ENCODE peak calls at places on chromosomes 16 and 17, in six cellular contexts. U is NCI-H524; D is activated naive CD4-positive, alpha-beta T cell; N is fibroblast of the conjunctiva; F is IMR-90; P is CD4-positive, alpha-beta T cell. Y is an unnamed sample.

GRCh38 chr17:40702271-40702670 is 1.3 kb downstream of the KRT24 start:
- DNase-seq in P (no peak), D (no peak), F (no peak), N (no peak), U (no peak), Y (no peak)

GRCh38 chr17:3398310-3398709 is at the start of gene OR1E1:
- DNase-seq in N (no peak), D (no peak), P (no peak), F (no peak), U (no peak), Y (no peak)

GRCh38 chr16:24986512-24987303 is 28.5 kb downstream of the ARHGAP17 start:
- DNase-seq in F (peak; percentile 88), N (peak; percentile 64), U (no peak), P (no peak), D (no peak), Y (no peak)

GRCh38 chr17:61128671-61129115 is 270.9 kb upstream of the TBX2 start:
- DNase-seq in D (no peak), P (no peak), F (peak; percentile 52), U (no peak), N (peak; percentile 34), Y (no peak)

GRCh38 chr16:81885976-81886586 is 107.0 kb downstream of the PLCG2 start:
- DNase-seq in P (no peak), D (no peak), N (no peak), U (peak; percentile 55), F (peak; percentile 16), Y (peak; percentile 59)

GRCh38 chr17:33955461-33955860 is 299.6 kb upstream of the CCL2 start:
- DNase-seq in N (no peak), P (no peak), D (no peak), F (no peak), U (no peak), Y (no peak)

GRCh38 chr16:49858200-49859129 is 2.6 kb upstream of the ZNF423 start:
- DNase-seq in N (no peak), D (no peak), P (no peak), F (no peak), U (peak; percentile 86), Y (no peak)

GRCh38 chr16:4414187-4414909 is 2.0 kb downstream of the CORO7 start:
- DNase-seq in F (no peak), N (no peak), P (peak; percentile 61), D (peak; percentile 50), U (no peak), Y (peak; percentile 52)

GRCh38 chr17:40349477-40350409 is 14.8 kb downstream of the GJD3 start:
- DNase-seq in D (no peak), P (no peak), U (no peak), F (peak; percentile 38), N (no peak), Y (no peak)

Y was measured in stimulated activated effector memory CD8-positive, alpha-beta T cell treated with anti-CD3 and anti-CD28 coated beads, Interleukin-12 subunit alpha, Interleukin-12 subunit beta, amount 100 ng/mL, for 72 hours.